ENCODE peak calls at places on chromosomes 5 and 9, in eight cellular contexts. L, H, U, F, N, W, G and Q are unnamed samples.
A peak's percentile ranks its signal among the peaks of the same experiment; 100 is the strongest.

GRCh38 chr9:131417264-131418142 is 23.6 kb downstream of the PRRC2B start:
- DNase-seq in L (no peak), H (peak; percentile 34), U (no peak), F (no peak), N (no peak), W (peak; percentile 50), G (no peak), Q (no peak)

GRCh38 chr9:6715755-6716643 is 41.8 kb upstream of the KDM4C start:
- DNase-seq in L (peak; percentile 90), H (peak; percentile 51), U (peak; percentile 7), F (peak; percentile 68), N (peak; percentile 70), W (peak; percentile 87), G (peak; percentile 2), Q (no peak)

GRCh38 chr9:6907772-6908381 is 150.1 kb downstream of the KDM4C start:
- DNase-seq in L (no peak), H (peak; percentile 64), U (peak; percentile 35), F (no peak), N (no peak), W (no peak), G (no peak), Q (peak; percentile 71)

GRCh38 chr5:150180241-150181027 is 9.4 kb upstream of the SLC6A7 start:
- DNase-seq in L (peak; percentile 73), H (peak; percentile 42), U (peak; percentile 64), F (no peak), N (peak; percentile 79), W (no peak), G (no peak), Q (no peak)

GRCh38 chr9:93116049-93116961 is 17.7 kb downstream of the NINJ1 start:
- DNase-seq in L (peak; percentile 88), H (peak; percentile 96), U (peak; percentile 75), F (peak; percentile 40), N (peak; percentile 72), W (no peak), G (no peak), Q (peak; percentile 71)

GRCh38 chr9:34554211-34555001 is 31.6 kb upstream of the ENHO start:
- DNase-seq in L (peak; percentile 36), H (no peak), U (no peak), F (no peak), N (no peak), W (no peak), G (no peak), Q (no peak)

GRCh38 chr5:110727025-110727314 is 499 bp upstream of the TMEM232 start:
- DNase-seq in L (no peak), H (no peak), U (no peak), F (no peak), N (no peak), W (no peak), G (no peak), Q (peak; percentile 8)

GRCh38 chr9:36980148-36980974 is 53.7 kb downstream of the PAX5 start:
- DNase-seq in L (peak; percentile 27), H (no peak), U (no peak), F (no peak), N (no peak), W (no peak), G (no peak), Q (no peak)

GRCh38 chr5:61429906-61430305 is 97.8 kb downstream of the ZSWIM6 start:
- DNase-seq in L (no peak), H (no peak), U (no peak), F (no peak), N (no peak), W (no peak), G (no peak), Q (no peak)

GRCh38 chr9:37675661-37676060 is 24.9 kb downstream of the FRMPD1 start:
- DNase-seq in L (no peak), H (no peak), U (no peak), F (no peak), N (no peak), W (no peak), G (no peak), Q (no peak)

GRCh38 chr5:152187668-152188067 is 217.4 kb downstream of the NMUR2 start:
- DNase-seq in L (no peak), H (no peak), U (no peak), F (no peak), N (no peak), W (no peak), G (no peak), Q (no peak)

GRCh38 chr5:58085800-58086199 is 374.1 kb downstream of the PLK2 start:
- DNase-seq in L (no peak), H (no peak), U (no peak), F (peak; percentile 62), N (no peak), W (no peak), G (peak; percentile 88), Q (no peak)

GRCh38 chr5:15222156-15222555 is 277.8 kb upstream of the FBXL7 start:
- DNase-seq in L (no peak), H (no peak), U (no peak), F (no peak), N (no peak), W (no peak), G (no peak), Q (no peak)

GRCh38 chr9:7273575-7273974 is 515.8 kb downstream of the KDM4C start:
- DNase-seq in L (no peak), H (peak; percentile 71), U (peak; percentile 16), F (no peak), N (peak; percentile 23), W (no peak), G (no peak), Q (peak; percentile 62)

GRCh38 chr9:129258124-129258822 is 80.2 kb upstream of the IER5L start:
- DNase-seq in L (peak; percentile 94), H (peak; percentile 93), U (peak; percentile 84), F (peak; percentile 82), N (peak; percentile 92), W (peak; percentile 92), G (peak; percentile 73), Q (peak; percentile 87)

GRCh38 chr9:105129731-105130130 is 114.7 kb upstream of the SLC44A1 start:
- DNase-seq in L (no peak), H (no peak), U (no peak), F (no peak), N (no peak), W (no peak), G (no peak), Q (no peak)

GRCh38 chr5:152144556-152144955 is 219.9 kb upstream of the GLRA1 start:
- DNase-seq in L (no peak), H (no peak), U (no peak), F (no peak), N (no peak), W (no peak), G (no peak), Q (no peak)

GRCh38 chr9:84271887-84272556 is 68.5 kb downstream of the SLC28A3 start:
- DNase-seq in L (no peak), H (peak; percentile 19), U (peak; percentile 5), F (no peak), N (no peak), W (no peak), G (peak; percentile 28), Q (peak; percentile 63)

GRCh38 chr5:124738751-124739559 is 7.5 kb downstream of the ZNF608 start:
- DNase-seq in L (no peak), H (peak; percentile 23), U (peak; percentile 33), F (no peak), N (no peak), W (no peak), G (no peak), Q (peak; percentile 55)
- TF ChIP-seq CTCF in L (no peak), H (no peak), U (no peak), F (peak; percentile 25), N (no peak), W (no peak), G (peak; percentile 16), Q (no peak)

GRCh38 chr9:70921126-70921525 is 200.3 kb downstream of the TRPM3 start:
- DNase-seq in L (no peak), H (no peak), U (peak; percentile 29), F (no peak), N (no peak), W (no peak), G (peak; percentile 71), Q (peak; percentile 73)

GRCh38 chr9:70923941-70924340 is 197.5 kb downstream of the TRPM3 start:
- DNase-seq in L (no peak), H (no peak), U (peak; percentile 32), F (no peak), N (no peak), W (no peak), G (no peak), Q (peak; percentile 44)

GRCh38 chr9:70924380-70924779 is 197.0 kb downstream of the TRPM3 start:
- DNase-seq in L (no peak), H (peak; percentile 31), U (peak; percentile 94), F (no peak), N (no peak), W (no peak), G (peak; percentile 92), Q (peak; percentile 86)

DNA sequence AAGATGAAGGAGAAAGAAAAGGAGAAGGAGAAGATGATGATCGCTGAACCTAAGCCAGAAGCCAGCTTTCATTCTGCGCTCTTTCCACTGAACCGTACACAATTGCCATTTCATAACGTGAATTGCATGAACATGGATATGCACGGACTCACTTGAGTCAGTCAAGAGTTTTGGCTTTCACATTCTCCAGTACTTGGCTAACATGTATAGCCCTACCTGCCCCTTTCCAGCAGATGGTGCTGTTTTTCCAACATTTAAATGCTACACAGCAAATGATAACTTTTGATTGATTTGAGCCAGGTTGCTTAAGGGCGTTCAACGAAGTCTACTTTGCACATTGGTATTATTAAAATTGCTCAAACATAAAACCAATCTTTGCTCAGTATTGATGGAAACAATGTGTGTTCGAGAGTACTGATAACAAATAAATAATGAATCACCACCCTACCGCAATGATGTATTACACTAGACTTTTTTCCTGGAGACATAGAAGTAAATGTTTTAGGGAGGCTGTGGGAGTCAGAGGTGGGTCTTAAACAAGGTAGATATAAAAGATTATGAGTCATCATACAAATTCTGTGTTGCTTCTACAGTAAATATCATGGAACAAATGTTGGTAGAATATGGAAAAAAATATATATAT is 196.4 kb downstream of the TRPM3 start:
- DNase-seq in L (no peak), H (peak; percentile 84), U (peak; percentile 94), F (peak; percentile 34), N (no peak), W (peak; percentile 23), G (peak; percentile 80), Q (peak; percentile 69)
- TF ChIP-seq CTCF in L (peak; percentile 70), H (peak; percentile 86), U (peak; percentile 94), F (peak; percentile 53), N (peak; percentile 77), W (peak; percentile 61), G (peak; percentile 96), Q (peak; percentile 86)

DNA sequence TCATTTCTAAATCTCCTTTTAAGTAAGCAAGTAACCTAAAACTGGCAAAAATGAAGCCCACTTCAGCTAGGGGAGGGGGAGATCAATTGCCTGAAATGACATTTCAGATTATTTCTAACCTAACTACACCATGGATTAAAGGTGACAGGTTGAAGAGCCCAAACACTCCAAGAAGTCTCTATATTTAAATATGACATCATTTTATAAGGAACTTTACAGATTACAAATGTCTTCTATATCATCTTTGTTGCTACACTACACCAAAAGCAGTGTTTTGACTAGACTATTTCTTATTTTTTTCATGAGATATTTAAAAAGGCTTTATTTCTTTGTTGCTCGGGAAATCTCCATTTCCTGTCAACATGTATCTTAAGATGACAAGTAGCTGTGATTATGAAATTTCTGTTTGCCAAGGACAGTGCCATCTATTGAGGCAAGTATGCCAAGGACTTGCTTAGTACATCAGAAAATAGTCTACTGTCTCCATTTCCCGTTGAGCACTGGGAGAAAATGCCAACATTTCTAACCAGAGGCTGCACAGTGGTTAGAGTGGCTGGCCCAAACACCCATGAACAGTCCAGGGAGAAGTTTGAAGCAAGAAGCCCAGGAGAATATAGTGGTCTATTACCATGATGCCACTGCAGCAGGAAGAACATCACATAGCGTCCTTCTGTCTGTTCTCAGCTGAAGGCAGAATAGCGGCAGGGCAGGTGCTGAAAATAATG is 93.4 kb upstream of the ITGA2 start:
- DNase-seq in L (no peak), H (no peak), U (peak; percentile 49), F (no peak), N (no peak), W (no peak), G (no peak), Q (no peak)
- TF ChIP-seq CTCF in L (no peak), H (no peak), U (no peak), F (no peak), N (no peak), W (no peak), G (no peak), Q (no peak)

GRCh38 chr5:138945421-138946240 is 70.5 kb upstream of the LRRTM2 start:
- DNase-seq in L (no peak), H (no peak), U (no peak), F (no peak), N (no peak), W (no peak), G (no peak), Q (no peak)
- TF ChIP-seq CTCF in L (no peak), H (no peak), U (no peak), F (no peak), N (no peak), W (no peak), G (no peak), Q (peak; percentile 9)